ENCODE peak calls at places on chromosome 17, in ten cellular contexts. J is endothelial cell of umbilical vein; L is heart right ventricle; P is psoas muscle; G is cardiac muscle cell; C is heart left ventricle; R is right lobe of liver; S is esophagus squamous epithelium; Q is pancreas; W is CD8-positive, alpha-beta T cell. E is an unnamed sample.

GRCh38 chr17:77115510-77115909 is 25.3 kb upstream of the SEC14L1 start:
- DNase-seq in Q (no peak), W (no peak), C (no peak), P (no peak), G (peak), L (no peak), R (no peak), S (no peak), J (peak), E (no peak)

GRCh38 chr17:66353937-66354401 is 51.6 kb downstream of the PRKCA start:
- DNase-seq in P (no peak), C (no peak), S (no peak), Q (no peak), R (no peak), G (peak), J (peak), L (no peak), W (no peak), E (peak)

GRCh38 chr17:11331790-11332526 is 90.9 kb downstream of the SHISA6 start:
- DNase-seq in J (no peak), S (no peak), P (no peak), L (no peak), G (no peak), R (no peak), Q (no peak), C (no peak), W (no peak), E (no peak)

GRCh38 chr17:40086150-40087044 is 14.0 kb downstream of the NR1D1 start:
- DNase-seq in C (no peak), W (peak), Q (peak), R (no peak), S (no peak), P (peak), J (peak), L (no peak), G (peak), E (peak)

GRCh38 chr17:76897023-76897422 is 28.8 kb downstream of the MGAT5B start:
- DNase-seq in W (no peak), Q (no peak), C (no peak), R (no peak), J (no peak), P (no peak), S (no peak), G (no peak), L (no peak), E (no peak)

GRCh38 chr17:19298561-19299213 is 61.5 kb downstream of the EPN2 start:
- DNase-seq in R (no peak), C (no peak), L (no peak), W (no peak), S (no peak), P (no peak), Q (no peak), J (no peak), G (no peak), E (no peak)

GRCh38 chr17:73027130-73027741 is 65.3 kb downstream of the SLC39A11 start:
- DNase-seq in R (no peak), Q (no peak), S (no peak), W (no peak), C (no peak), L (no peak), J (no peak), P (no peak), G (peak), E (peak)

GRCh38 chr17:3475155-3475808 is 515 bp upstream of the ASPA start:
- DNase-seq in W (no peak), R (no peak), G (no peak), L (no peak), J (no peak), Q (no peak), S (no peak), C (no peak), P (peak), E (no peak)

GRCh38 chr17:78045316-78045715 is 83.2 kb downstream of the TMC6 start:
- DNase-seq in G (no peak), C (no peak), R (no peak), Q (no peak), L (no peak), P (no peak), J (no peak), S (no peak), W (no peak), E (no peak)

GRCh38 chr17:40456396-40456951 is 13.2 kb downstream of the IGFBP4 start:
- DNase-seq in W (no peak), Q (no peak), J (no peak), P (no peak), L (no peak), C (peak), G (no peak), S (no peak), R (peak), E (no peak)

GRCh38 chr17:36590082-36590481 is 1.6 kb upstream of the DHRS11 start:
- DNase-seq in S (no peak), Q (no peak), R (no peak), C (no peak), J (no peak), L (no peak), W (no peak), P (no peak), G (peak), E (peak)

GRCh38 chr17:65783845-65784334 is 222.4 kb upstream of the AXIN2 start:
- DNase-seq in G (peak), R (no peak), Q (no peak), L (no peak), W (no peak), J (peak), C (no peak), P (no peak), S (no peak), E (peak)

GRCh38 chr17:79399610-79400144 is 211.2 kb downstream of the RBFOX3 start:
- DNase-seq in G (no peak), R (no peak), Q (no peak), J (no peak), W (no peak), C (no peak), L (no peak), S (no peak), P (no peak), E (no peak)

GRCh38 chr17:28193241-28193640 is 125.8 kb upstream of the TMEM97 start:
- DNase-seq in P (no peak), S (no peak), W (no peak), Q (no peak), L (peak), J (no peak), C (peak), R (no peak), G (no peak), E (no peak)

GRCh38 chr17:70636517-70637133 is 467.3 kb downstream of the KCNJ2 start:
- DNase-seq in S (no peak), P (no peak), W (no peak), L (peak), C (no peak), G (peak), J (peak), Q (no peak), R (no peak), E (peak)

GRCh38 chr17:62704381-62704971 is 77.0 kb downstream of the MRC2 start:
- DNase-seq in S (no peak), L (no peak), W (no peak), G (peak), J (peak), P (peak), C (no peak), Q (no peak), R (peak), E (peak)

GRCh38 chr17:17892731-17893130 is 55.9 kb upstream of the SREBF1 start:
- DNase-seq in S (no peak), P (no peak), G (no peak), J (no peak), C (no peak), W (no peak), R (no peak), Q (no peak), L (no peak), E (no peak)

GRCh38 chr17:21039839-21040575 is 2.8 kb downstream of the USP22 start:
- DNase-seq in G (peak), P (no peak), L (no peak), Q (no peak), C (no peak), S (no peak), R (no peak), W (no peak), J (peak), E (peak)

GRCh38 chr17:81418710-81419332 is 23.6 kb downstream of the BAHCC1 start:
- DNase-seq in Q (no peak), J (no peak), W (no peak), S (no peak), P (no peak), R (no peak), C (no peak), L (no peak), G (no peak), E (peak)

GRCh38 chr17:28854457-28855382 is at the start of gene ERAL1:
- DNase-seq in L (peak), G (peak), P (peak), W (peak), Q (peak), R (peak), J (peak), S (no peak), C (peak), E (peak)

GRCh38 chr17:38733315-38734234 is 3.4 kb downstream of the CISD3 start:
- DNase-seq in L (no peak), S (no peak), J (no peak), P (peak), G (no peak), C (no peak), Q (no peak), W (no peak), R (no peak), E (no peak)

GRCh38 chr17:21355586-21355985 is 20.6 kb upstream of the KCNJ12 start:
- DNase-seq in P (peak), Q (no peak), R (peak), W (no peak), J (no peak), L (no peak), C (no peak), G (no peak), S (no peak), E (no peak)

GRCh38 chr17:73625975-73626706 is 18.1 kb downstream of the SDK2 start:
- DNase-seq in S (no peak), L (peak), R (no peak), W (no peak), P (peak), G (no peak), Q (no peak), C (peak), J (no peak), E (no peak)

GRCh38 chr17:75785770-75786538 is 1.3 kb downstream of the UNK start:
- DNase-seq in Q (no peak), S (no peak), P (no peak), W (no peak), L (no peak), C (no peak), G (peak), J (peak), R (peak), E (peak)

GRCh38 chr17:1040216-1040600 is 43.3 kb downstream of the TIMM22 start:
- DNase-seq in G (peak), P (peak), J (no peak), L (no peak), S (no peak), C (peak), W (no peak), Q (no peak), R (no peak), E (peak)

GRCh38 chr17:40646791-40647548 is 648 bp downstream of the SMARCE1 start:
- DNase-seq in L (no peak), R (no peak), Q (no peak), W (no peak), P (no peak), C (no peak), J (peak), S (no peak), G (peak), E (no peak)

GRCh38 chr17:36755586-36755985 is 154.2 kb downstream of the MRM1 start:
- DNase-seq in S (no peak), J (peak), R (no peak), W (no peak), Q (no peak), G (peak), C (no peak), P (no peak), L (no peak), E (no peak)

GRCh38 chr17:15341385-15341849 is at the start of gene TEKT3:
- DNase-seq in S (no peak), W (no peak), J (peak), Q (peak), C (peak), P (peak), G (peak), R (peak), L (peak), E (peak)

GRCh38 chr17:46770818-46771600 is 47.5 kb downstream of the WNT3 start:
- DNase-seq in Q (peak), G (peak), C (peak), L (no peak), W (no peak), J (peak), P (no peak), R (no peak), S (no peak), E (peak)

GRCh38 chr17:50206604-50207293 is 5.3 kb upstream of the COL1A1 start:
- DNase-seq in C (peak), R (no peak), J (no peak), Q (no peak), W (no peak), S (no peak), G (peak), L (no peak), P (no peak), E (no peak)

GRCh38 chr17:74751210-74751529 is 2.7 kb downstream of the NHERF1 start:
- DNase-seq in Q (no peak), L (no peak), P (no peak), C (no peak), W (no peak), G (no peak), J (no peak), R (no peak), S (no peak), E (no peak)

GRCh38 chr17:62000186-62000585 is 64.9 kb downstream of the MED13 start:
- DNase-seq in L (no peak), G (no peak), R (no peak), P (no peak), Q (no peak), S (no peak), C (no peak), J (no peak), W (no peak), E (no peak)

GRCh38 chr17:336110-337021 is 16.2 kb downstream of the RPH3AL start:
- DNase-seq in P (peak), J (peak), W (peak), S (no peak), G (peak), C (peak), R (peak), L (peak), Q (peak), E (no peak)

GRCh38 chr17:42686520-42687137 is 4.3 kb downstream of the CNTNAP1 start:
- DNase-seq in P (no peak), R (no peak), G (no peak), S (no peak), J (no peak), L (no peak), C (no peak), W (no peak), Q (no peak), E (no peak)
- TF ChIP-seq CTCF in P (no peak), R (no peak), G (no peak), S (no peak), J (no peak), L (no peak), C (no peak), W (no peak), Q (no peak), E (no peak)

DNA sequence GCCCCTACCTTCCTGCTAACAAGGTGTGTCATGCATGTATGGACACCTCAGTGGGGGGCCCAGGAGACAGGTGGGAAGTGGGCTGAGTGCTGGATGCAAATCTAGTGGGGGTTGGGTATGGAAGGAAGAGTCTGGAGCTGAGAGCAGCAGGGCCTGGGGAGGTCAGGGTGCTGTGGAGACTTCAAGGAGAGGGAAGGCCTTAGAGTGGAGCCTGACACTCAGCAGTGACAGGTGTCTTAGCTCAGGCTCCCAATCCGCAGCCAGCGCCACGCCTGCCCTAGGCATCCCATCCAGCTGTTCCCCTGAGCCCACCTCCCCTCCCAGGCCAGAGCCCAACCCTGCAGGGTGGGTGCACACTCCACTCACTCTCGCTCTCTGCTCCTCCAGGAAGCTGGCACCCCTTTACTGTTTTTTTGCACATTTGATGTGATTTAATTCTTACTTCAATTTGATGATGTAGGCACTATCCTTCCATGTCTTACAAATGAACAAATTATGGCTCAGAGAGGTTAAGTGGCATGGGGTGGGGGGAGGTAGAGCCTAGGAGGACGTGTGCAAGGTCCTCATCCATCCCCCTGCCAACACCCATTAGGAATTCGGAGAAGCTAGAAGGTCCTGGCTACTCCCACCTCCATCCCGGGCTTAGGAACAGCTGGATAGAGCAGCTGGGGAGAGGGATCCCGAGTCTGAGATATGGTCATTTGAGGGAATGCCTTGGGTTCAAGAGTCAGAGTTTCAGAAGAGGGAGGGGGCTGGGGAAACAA is 2.2 kb downstream of the FAM171A2 start:
- DNase-seq in R (no peak), Q (no peak), P (no peak), L (no peak), S (no peak), G (no peak), J (no peak), W (no peak), C (no peak), E (no peak)
- H3K4me3 ChIP-seq in R (no peak), Q (no peak), P (no peak), L (no peak), S (no peak), G (no peak), J (no peak), W (no peak), C (no peak), E (no peak)

GRCh38 chr17:33927732-33928133 is 327.4 kb upstream of the CCL2 start:
- DNase-seq in J (no peak), G (peak), L (no peak), C (no peak), Q (no peak), P (no peak), S (no peak), R (no peak), W (no peak), E (no peak)
- TF ChIP-seq CTCF in J (no peak), G (no peak), L (peak), C (peak), Q (no peak), P (no peak), S (peak), R (no peak), W (no peak), E (peak)

DNA sequence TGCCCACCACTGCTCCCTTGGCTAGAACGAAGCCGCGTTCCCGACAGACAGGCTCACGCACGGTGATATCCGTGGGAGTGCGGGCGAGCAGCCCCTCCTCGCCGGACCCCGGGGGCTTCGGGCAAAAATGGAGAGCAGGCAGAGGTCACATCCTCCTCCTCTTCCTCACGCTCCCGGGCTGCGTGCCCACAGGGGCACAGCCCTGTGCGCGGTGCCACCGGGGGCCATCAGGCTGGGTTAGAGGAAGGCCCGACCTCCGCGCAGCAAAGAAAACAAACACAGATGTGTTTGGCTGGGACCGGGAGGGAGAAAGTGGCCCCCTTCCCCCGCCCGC is 519 bp upstream of the NTN1 start:
- DNase-seq in L (no peak), S (no peak), R (peak), P (peak), J (no peak), C (no peak), Q (no peak), G (no peak), W (no peak), E (no peak)
- H3K4me3 ChIP-seq in L (peak), S (peak), R (peak), P (peak), J (peak), C (peak), Q (peak), G (peak), W (peak), E (peak)

E was measured in foreskin fibroblast.